ENCODE peak calls at places on chromosome X, in six cellular contexts. Q, R, Z, A, H and L are unnamed samples.

GRCh38 chrX:12162420-12162819 is 24.1 kb downstream of the FRMPD4 start:
- DNase-seq in A (peak; percentile 61), Z (no peak), R (no peak), Q (no peak), H (no peak), L (no peak)

GRCh38 chrX:146208821-146209220 is 391.2 kb downstream of the SLITRK2 start:
- DNase-seq in R (no peak), Q (no peak), A (no peak), H (no peak), Z (no peak), L (no peak)

GRCh38 chrX:80765226-80765625 is 44.5 kb downstream of the BRWD3 start:
- DNase-seq in Z (no peak), H (no peak), R (no peak), A (peak; percentile 77), Q (no peak), L (no peak)

GRCh38 chrX:23662853-23663252 is 4.4 kb upstream of the PRDX4 start:
- DNase-seq in Z (no peak), H (no peak), A (peak; percentile 86), R (no peak), Q (no peak), L (no peak)

GRCh38 chrX:30513284-30513683 is 64.3 kb downstream of the TASL start:
- DNase-seq in Z (no peak), A (no peak), H (no peak), R (no peak), Q (no peak), L (peak; percentile 1)

GRCh38 chrX:105488731-105489130 is 268.2 kb upstream of the TEX13A start:
- DNase-seq in A (no peak), H (no peak), R (no peak), Z (no peak), Q (no peak), L (no peak)

GRCh38 chrX:46959985-46960700 is 47.9 kb downstream of the JADE3 start:
- DNase-seq in Z (no peak), R (no peak), Q (no peak), H (no peak), A (no peak), L (no peak)

GRCh38 chrX:11558972-11559371 is 106.7 kb downstream of the ARHGAP6 start:
- DNase-seq in H (no peak), Z (no peak), Q (peak; percentile 2), A (no peak), R (no peak), L (peak; percentile 53)

GRCh38 chrX:109487640-109488039 is 5.8 kb upstream of the GUCY2F start:
- DNase-seq in Q (no peak), H (no peak), Z (no peak), A (no peak), R (no peak), L (no peak)

GRCh38 chrX:9566150-9566621 is 101.3 kb downstream of the TBL1X start:
- DNase-seq in Q (peak; percentile 70), A (peak; percentile 91), Z (peak; percentile 26), H (peak; percentile 74), R (peak; percentile 67), L (peak; percentile 1)

GRCh38 chrX:77979870-77980269 is 10.4 kb upstream of the PGAM4 start:
- DNase-seq in Z (no peak), Q (no peak), H (no peak), A (no peak), R (no peak), L (no peak)

GRCh38 chrX:119686087-119686639 is 6.8 kb downstream of the SEPTIN6 start:
- DNase-seq in H (no peak), A (no peak), Q (no peak), R (no peak), Z (no peak), L (no peak)

GRCh38 chrX:15911729-15912550 is 57.3 kb upstream of the AP1S2 start:
- DNase-seq in Q (no peak), H (no peak), R (no peak), Z (no peak), A (no peak), L (peak; percentile 0)

GRCh38 chrX:88613338-88613737 is 133.7 kb upstream of the CPXCR1 start:
- DNase-seq in Q (no peak), H (no peak), R (no peak), Z (no peak), A (no peak), L (no peak)

GRCh38 chrX:1534321-1535168 is 2.4 kb downstream of the P2RY8 start:
- DNase-seq in Z (no peak), R (no peak), A (no peak), Q (no peak), H (no peak), L (no peak)

GRCh38 chrX:9997041-9997440 is 29.9 kb downstream of the CLDN34 start:
- DNase-seq in H (no peak), Z (no peak), Q (no peak), R (no peak), A (no peak), L (no peak)

GRCh38 chrX:38166478-38167083 is 54.1 kb downstream of the SRPX start:
- DNase-seq in A (peak; percentile 26), R (no peak), Q (peak; percentile 3), H (no peak), Z (no peak), L (peak; percentile 57)

GRCh38 chrX:139120760-139121159 is 409.2 kb upstream of the FGF13 start:
- DNase-seq in H (no peak), R (no peak), Z (no peak), Q (no peak), A (no peak), L (no peak)

GRCh38 chrX:30735839-30736238 is 82.6 kb downstream of the GK start:
- DNase-seq in H (no peak), R (peak; percentile 31), A (peak; percentile 56), Q (peak; percentile 16), Z (no peak), L (peak; percentile 68)

GRCh38 chrX:101657495-101657894 is 2.2 kb downstream of the ARMCX2 start:
- DNase-seq in A (no peak), R (no peak), Z (no peak), H (no peak), Q (no peak), L (no peak)

GRCh38 chrX:101656817-101657216 is 2.8 kb downstream of the ARMCX2 start:
- DNase-seq in R (no peak), H (no peak), A (no peak), Z (no peak), Q (no peak), L (no peak)

GRCh38 chrX:101658661-101659477 is 781 bp downstream of the ARMCX2 start:
- DNase-seq in A (peak; percentile 40), H (peak; percentile 77), Z (peak; percentile 27), Q (peak; percentile 78), R (peak; percentile 76), L (peak; percentile 37)

GRCh38 chrX:101655540-101655939 is 4.1 kb downstream of the ARMCX2 start:
- DNase-seq in Q (no peak), Z (no peak), A (no peak), H (no peak), R (no peak), L (no peak)

GRCh38 chrX:101659601-101660063 is at the start of gene ARMCX2:
- DNase-seq in R (peak; percentile 79), H (peak; percentile 62), Z (peak; percentile 3), A (peak; percentile 69), Q (peak; percentile 70), L (no peak)
- TF ChIP-seq POLR2A in R (peak; percentile 46), H (peak; percentile 44), Z (peak; percentile 17), A (peak; percentile 80), Q (peak; percentile 87), L (no peak)

DNA sequence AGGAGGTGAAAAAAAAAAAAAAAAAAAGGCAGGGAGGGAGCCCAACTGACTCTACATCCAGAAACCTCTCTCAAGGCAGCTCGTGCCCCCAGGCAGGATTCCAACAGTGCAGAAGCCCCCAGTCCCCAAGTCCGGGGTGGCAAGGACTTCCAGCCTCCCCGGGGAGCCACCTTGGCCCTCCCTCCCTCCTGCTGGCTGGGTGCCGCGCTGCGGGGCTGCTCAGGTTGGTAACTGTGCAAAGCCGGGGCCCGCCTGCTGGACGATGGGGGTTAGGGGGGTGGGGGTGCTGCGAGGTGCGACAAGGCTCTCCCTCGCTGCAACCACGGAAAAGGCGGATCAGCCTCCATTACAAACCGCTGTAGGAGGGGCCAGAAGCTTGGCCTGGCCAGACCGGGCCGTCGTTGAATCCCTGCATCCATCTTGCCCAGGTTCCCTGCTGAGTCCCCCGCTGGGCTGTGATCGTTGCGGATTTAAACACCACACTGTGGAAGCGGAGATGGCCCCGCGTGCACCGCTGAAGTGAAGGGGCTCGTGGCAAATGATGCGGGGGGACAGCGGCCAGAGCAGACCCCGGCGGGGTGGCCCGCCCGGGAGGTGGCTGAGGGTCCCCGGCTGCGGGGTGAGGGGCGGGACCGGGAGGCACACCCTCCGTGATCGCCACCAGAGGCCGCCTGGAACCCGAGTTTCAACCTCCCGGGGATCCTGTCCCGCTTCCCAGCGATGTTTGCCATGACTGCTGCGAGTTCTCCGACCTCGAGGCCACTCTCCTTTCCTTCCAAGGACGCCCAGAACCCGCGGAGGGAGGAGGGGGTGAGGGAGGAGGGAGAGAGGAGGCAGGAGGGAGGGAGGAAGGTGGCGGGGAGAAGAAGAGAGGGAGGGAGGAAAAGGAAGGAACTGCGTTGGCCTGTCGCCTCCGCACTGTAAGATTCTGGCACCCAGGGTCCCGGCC is 58.0 kb upstream of the DDX3X start:
- DNase-seq in R (peak; percentile 61), A (peak; percentile 57), H (peak; percentile 75), Q (peak; percentile 63), Z (peak; percentile 20), L (peak; percentile 20)
- TF ChIP-seq POLR2A in R (no peak), A (no peak), H (no peak), Q (peak; percentile 13), Z (no peak), L (no peak)

DNA sequence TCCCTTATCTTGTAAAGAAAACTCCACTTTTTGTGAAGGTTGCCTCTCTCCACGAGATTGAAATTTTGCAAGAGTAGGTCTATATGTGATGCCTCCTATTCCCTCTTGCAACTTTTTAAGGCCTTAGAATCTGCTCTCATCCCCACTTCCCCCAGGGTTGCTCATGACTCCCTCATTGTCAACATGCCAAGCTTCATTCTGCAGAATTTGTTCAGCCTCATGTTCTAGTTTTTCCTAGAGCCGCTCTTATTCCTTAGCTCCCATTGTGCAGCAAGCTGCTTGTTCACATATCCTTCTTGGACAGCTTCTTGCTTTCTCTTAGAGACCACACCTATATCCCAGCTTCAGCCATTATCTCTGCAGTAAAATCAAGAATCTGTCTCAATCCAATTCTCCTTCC is 82.4 kb downstream of the CNGA2 start:
- DNase-seq in A (no peak), H (no peak), Z (no peak), R (no peak), Q (no peak), L (no peak)
- TF ChIP-seq POLR2A in A (no peak), H (no peak), Z (no peak), R (no peak), Q (no peak), L (no peak)

GRCh38 chrX:155027509-155028066 is 944 bp downstream of the FUNDC2 start:
- DNase-seq in H (no peak), Z (peak; percentile 15), Q (peak; percentile 5), R (peak; percentile 46), A (peak; percentile 70), L (peak; percentile 85)
- TF ChIP-seq POLR2A in H (no peak), Z (peak; percentile 76), Q (peak; percentile 59), R (peak; percentile 58), A (peak; percentile 44), L (peak; percentile 73)

GRCh38 chrX:153794018-153794896 is at the start of the genes IDH3G and SSR4:
- DNase-seq in H (peak; percentile 94), Z (peak; percentile 82), R (peak; percentile 90), Q (peak; percentile 89), A (peak; percentile 93), L (peak; percentile 97)
- TF ChIP-seq POLR2A in H (peak; percentile 46), Z (peak; percentile 60), R (peak; percentile 15), Q (peak; percentile 61), A (peak; percentile 73), L (peak; percentile 74)